ENCODE peak calls at places on chromosomes 13 and 19, in seven cellular contexts. One of them, this sample, is unnamed.

GRCh38 chr13:20332361-20333096 is 100.4 kb upstream of the GJB6 start:
- DNase-seq in ovary: no peak
- DNase-seq in esophagus squamous epithelium: no peak
- DNase-seq in sigmoid colon: no peak
- DNase-seq in lower leg skin: no peak
- DNase-seq in GM12892: no peak
- DNase-seq in testis: no peak
- DNase-seq in this sample: no peak

GRCh38 chr19:18775586-18776287 is 15.4 kb downstream of the COMP start:
- DNase-seq in ovary: peak
- DNase-seq in esophagus squamous epithelium: no peak
- DNase-seq in sigmoid colon: no peak
- DNase-seq in lower leg skin: no peak
- DNase-seq in GM12892: no peak
- DNase-seq in testis: no peak
- DNase-seq in this sample: peak

GRCh38 chr13:82803341-82803740 is 1078.9 kb downstream of the SLITRK1 start:
- DNase-seq in ovary: no peak
- DNase-seq in esophagus squamous epithelium: no peak
- DNase-seq in sigmoid colon: no peak
- DNase-seq in lower leg skin: no peak
- DNase-seq in GM12892: no peak
- DNase-seq in testis: no peak
- DNase-seq in this sample: no peak

GRCh38 chr13:95982144-95982543 is 71.1 kb downstream of the UGGT2 start:
- DNase-seq in ovary: no peak
- DNase-seq in esophagus squamous epithelium: no peak
- DNase-seq in sigmoid colon: no peak
- DNase-seq in lower leg skin: no peak
- DNase-seq in GM12892: no peak
- DNase-seq in testis: no peak
- DNase-seq in this sample: no peak

GRCh38 chr13:101916758-101917474 is 464.4 kb downstream of the ITGBL1 start:
- DNase-seq in ovary: no peak
- DNase-seq in esophagus squamous epithelium: no peak
- DNase-seq in sigmoid colon: no peak
- DNase-seq in lower leg skin: no peak
- DNase-seq in GM12892: no peak
- DNase-seq in testis: no peak
- DNase-seq in this sample: no peak

GRCh38 chr19:43624933-43625332 is 5.5 kb upstream of the ZNF428 start:
- DNase-seq in ovary: no peak
- DNase-seq in esophagus squamous epithelium: peak
- DNase-seq in sigmoid colon: no peak
- DNase-seq in lower leg skin: peak
- DNase-seq in GM12892: peak
- DNase-seq in testis: peak
- DNase-seq in this sample: peak

GRCh38 chr13:52399037-52399436 is 6.9 kb downstream of the THSD1 start:
- DNase-seq in ovary: no peak
- DNase-seq in esophagus squamous epithelium: no peak
- DNase-seq in sigmoid colon: no peak
- DNase-seq in lower leg skin: no peak
- DNase-seq in GM12892: no peak
- DNase-seq in testis: no peak
- DNase-seq in this sample: no peak

GRCh38 chr13:112572408-112572807 is 15.5 kb downstream of the TUBGCP3 start:
- DNase-seq in ovary: no peak
- DNase-seq in esophagus squamous epithelium: no peak
- DNase-seq in sigmoid colon: no peak
- DNase-seq in lower leg skin: no peak
- DNase-seq in GM12892: no peak
- DNase-seq in testis: no peak
- DNase-seq in this sample: no peak

GRCh38 chr19:33394723-33395560 is 21.4 kb downstream of the CEBPG start:
- DNase-seq in ovary: no peak
- DNase-seq in esophagus squamous epithelium: no peak
- DNase-seq in sigmoid colon: peak
- DNase-seq in lower leg skin: no peak
- DNase-seq in GM12892: peak
- DNase-seq in testis: no peak
- DNase-seq in this sample: peak

GRCh38 chr19:46320559-46320958 is 23.7 kb downstream of the HIF3A start:
- DNase-seq in ovary: no peak
- DNase-seq in esophagus squamous epithelium: no peak
- DNase-seq in sigmoid colon: no peak
- DNase-seq in lower leg skin: no peak
- DNase-seq in GM12892: no peak
- DNase-seq in testis: no peak
- DNase-seq in this sample: no peak

GRCh38 chr13:87536899-87537298 is 134.3 kb upstream of the SLITRK5 start:
- DNase-seq in ovary: no peak
- DNase-seq in esophagus squamous epithelium: no peak
- DNase-seq in sigmoid colon: no peak
- DNase-seq in lower leg skin: no peak
- DNase-seq in GM12892: no peak
- DNase-seq in testis: no peak
- DNase-seq in this sample: no peak

GRCh38 chr19:18675779-18676178 is 7.7 kb upstream of the CRTC1 start:
- DNase-seq in ovary: no peak
- DNase-seq in esophagus squamous epithelium: no peak
- DNase-seq in sigmoid colon: no peak
- DNase-seq in lower leg skin: no peak
- DNase-seq in GM12892: no peak
- DNase-seq in testis: no peak
- DNase-seq in this sample: no peak

GRCh38 chr19:19488041-19488874 is 27.1 kb downstream of the TSSK6 start:
- DNase-seq in ovary: no peak
- DNase-seq in esophagus squamous epithelium: no peak
- DNase-seq in sigmoid colon: no peak
- DNase-seq in lower leg skin: no peak
- DNase-seq in GM12892: no peak
- DNase-seq in testis: peak
- DNase-seq in this sample: no peak

GRCh38 chr13:89136678-89137077 is 1465.5 kb downstream of the SLITRK5 start:
- DNase-seq in ovary: no peak
- DNase-seq in esophagus squamous epithelium: no peak
- DNase-seq in sigmoid colon: no peak
- DNase-seq in lower leg skin: no peak
- DNase-seq in GM12892: no peak
- DNase-seq in testis: no peak
- DNase-seq in this sample: no peak

GRCh38 chr13:59157181-59157580 is 1006.5 kb downstream of the DIAPH3 start:
- DNase-seq in ovary: no peak
- DNase-seq in esophagus squamous epithelium: no peak
- DNase-seq in sigmoid colon: no peak
- DNase-seq in lower leg skin: no peak
- DNase-seq in GM12892: no peak
- DNase-seq in testis: no peak
- DNase-seq in this sample: no peak

GRCh38 chr13:89688908-89689307 is 1658.6 kb upstream of the MIR17HG start:
- DNase-seq in ovary: no peak
- DNase-seq in esophagus squamous epithelium: no peak
- DNase-seq in sigmoid colon: no peak
- DNase-seq in lower leg skin: no peak
- DNase-seq in GM12892: no peak
- DNase-seq in testis: peak
- DNase-seq in this sample: peak

GRCh38 chr13:33509642-33510229 is 224.2 kb upstream of the STARD13 start:
- DNase-seq in ovary: no peak
- DNase-seq in esophagus squamous epithelium: no peak
- DNase-seq in sigmoid colon: peak
- DNase-seq in lower leg skin: no peak
- DNase-seq in GM12892: no peak
- DNase-seq in testis: peak
- DNase-seq in this sample: no peak

GRCh38 chr19:29668746-29669609 is 3.7 kb downstream of the PLEKHF1 start:
- DNase-seq in ovary: no peak
- DNase-seq in esophagus squamous epithelium: no peak
- DNase-seq in sigmoid colon: peak
- DNase-seq in lower leg skin: peak
- DNase-seq in GM12892: no peak
- DNase-seq in testis: no peak
- DNase-seq in this sample: no peak

GRCh38 chr13:113539176-113539575 is 45.4 kb upstream of the TFDP1 start:
- DNase-seq in ovary: no peak
- DNase-seq in esophagus squamous epithelium: no peak
- DNase-seq in sigmoid colon: peak
- DNase-seq in lower leg skin: peak
- DNase-seq in GM12892: no peak
- DNase-seq in testis: no peak
- DNase-seq in this sample: no peak

GRCh38 chr19:35871611-35872010 is 3.2 kb downstream of the APLP1 start:
- DNase-seq in ovary: no peak
- DNase-seq in esophagus squamous epithelium: no peak
- DNase-seq in sigmoid colon: no peak
- DNase-seq in lower leg skin: no peak
- DNase-seq in GM12892: no peak
- DNase-seq in testis: no peak
- DNase-seq in this sample: no peak

GRCh38 chr19:35868172-35868822 is at the start of gene APLP1:
- DNase-seq in ovary: peak
- DNase-seq in esophagus squamous epithelium: no peak
- DNase-seq in sigmoid colon: peak
- DNase-seq in lower leg skin: no peak
- DNase-seq in GM12892: no peak
- DNase-seq in testis: peak
- DNase-seq in this sample: peak

GRCh38 chr19:35868823-35869326 is 501 bp downstream of the APLP1 start:
- DNase-seq in ovary: no peak
- DNase-seq in esophagus squamous epithelium: no peak
- DNase-seq in sigmoid colon: no peak
- DNase-seq in lower leg skin: no peak
- DNase-seq in GM12892: no peak
- DNase-seq in testis: no peak
- DNase-seq in this sample: no peak

GRCh38 chr19:35870798-35871197 is 2.4 kb downstream of the APLP1 start:
- DNase-seq in ovary: no peak
- DNase-seq in esophagus squamous epithelium: no peak
- DNase-seq in sigmoid colon: no peak
- DNase-seq in lower leg skin: no peak
- DNase-seq in GM12892: no peak
- DNase-seq in testis: no peak
- DNase-seq in this sample: no peak

DNA sequence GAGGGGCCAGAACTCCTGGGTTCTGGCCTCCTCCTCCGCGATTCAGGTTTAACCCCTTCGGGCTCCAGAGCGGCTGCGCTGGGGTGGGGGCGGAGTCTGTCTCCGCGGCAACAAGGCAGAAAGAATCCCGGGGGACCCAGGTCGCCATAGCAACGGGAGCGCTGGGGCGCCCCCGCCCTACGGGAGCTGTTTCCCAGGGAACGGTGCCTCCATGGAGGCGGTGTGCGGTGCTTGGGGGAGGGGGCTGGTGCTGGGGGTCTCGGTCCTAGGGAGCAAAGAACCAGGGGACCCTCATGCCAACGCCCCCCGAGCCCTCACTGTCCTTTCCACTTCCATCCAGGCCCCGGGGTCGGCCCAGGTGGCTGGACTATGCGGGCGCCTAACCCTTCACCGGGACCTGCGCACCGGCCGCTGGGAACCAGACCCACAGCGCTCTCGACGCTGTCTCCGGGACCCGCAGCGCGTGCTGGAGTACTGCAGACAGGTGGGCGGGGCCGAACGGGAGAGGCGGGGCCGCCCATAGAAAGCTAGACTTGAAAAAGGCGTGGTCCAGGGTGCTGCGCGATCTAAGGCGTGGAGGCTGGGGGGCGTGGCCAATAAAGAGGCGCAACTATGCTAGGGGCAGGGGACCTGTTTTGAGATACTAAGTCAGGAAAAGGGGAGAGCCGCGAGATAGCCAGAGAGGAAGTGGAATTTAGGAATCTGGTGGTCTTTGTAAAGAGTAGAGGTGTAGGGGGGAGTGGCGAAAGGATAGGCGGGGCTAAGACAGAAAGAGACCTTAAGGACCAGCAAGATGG is 1.2 kb downstream of the APLP1 start:
- DNase-seq in ovary: peak
- DNase-seq in esophagus squamous epithelium: no peak
- DNase-seq in sigmoid colon: no peak
- DNase-seq in lower leg skin: no peak
- DNase-seq in GM12892: peak
- DNase-seq in testis: peak
- DNase-seq in this sample: peak
- TF ChIP-seq POLR2A in ovary: no peak
- TF ChIP-seq POLR2A in esophagus squamous epithelium: no peak
- TF ChIP-seq POLR2A in sigmoid colon: no peak
- TF ChIP-seq POLR2A in lower leg skin: no peak
- TF ChIP-seq POLR2A in GM12892: no peak
- TF ChIP-seq POLR2A in testis: no peak
- TF ChIP-seq POLR2A in this sample: no peak

GRCh38 chr13:60396783-60397692 is at the start of gene TDRD3:
- DNase-seq in ovary: peak
- DNase-seq in esophagus squamous epithelium: peak
- DNase-seq in sigmoid colon: peak
- DNase-seq in lower leg skin: peak
- DNase-seq in GM12892: peak
- DNase-seq in testis: peak
- DNase-seq in this sample: peak
- TF ChIP-seq POLR2A in ovary: no peak
- TF ChIP-seq POLR2A in esophagus squamous epithelium: peak
- TF ChIP-seq POLR2A in sigmoid colon: peak
- TF ChIP-seq POLR2A in lower leg skin: no peak
- TF ChIP-seq POLR2A in GM12892: peak
- TF ChIP-seq POLR2A in testis: no peak
- TF ChIP-seq POLR2A in this sample: peak

GRCh38 chr19:7694499-7694898 is 7.4 kb downstream of the FCER2 start:
- DNase-seq in ovary: no peak
- DNase-seq in esophagus squamous epithelium: no peak
- DNase-seq in sigmoid colon: no peak
- DNase-seq in lower leg skin: no peak
- DNase-seq in GM12892: no peak
- DNase-seq in testis: no peak
- DNase-seq in this sample: no peak
- TF ChIP-seq POLR2A in ovary: no peak
- TF ChIP-seq POLR2A in esophagus squamous epithelium: no peak
- TF ChIP-seq POLR2A in sigmoid colon: no peak
- TF ChIP-seq POLR2A in lower leg skin: no peak
- TF ChIP-seq POLR2A in GM12892: peak
- TF ChIP-seq POLR2A in testis: no peak
- TF ChIP-seq POLR2A in this sample: no peak

GRCh38 chr19:42295342-42295741 is 6.6 kb upstream of the PRR19 start:
- DNase-seq in ovary: no peak
- DNase-seq in esophagus squamous epithelium: no peak
- DNase-seq in sigmoid colon: no peak
- DNase-seq in lower leg skin: no peak
- DNase-seq in GM12892: no peak
- DNase-seq in testis: no peak
- DNase-seq in this sample: no peak

GRCh38 chr19:42297034-42297433 is 4.9 kb upstream of the PRR19 start:
- DNase-seq in ovary: no peak
- DNase-seq in esophagus squamous epithelium: no peak
- DNase-seq in sigmoid colon: no peak
- DNase-seq in lower leg skin: no peak
- DNase-seq in GM12892: no peak
- DNase-seq in testis: no peak
- DNase-seq in this sample: no peak

GRCh38 chr19:42293966-42294365 is 8.0 kb upstream of the PRR19 start:
- DNase-seq in ovary: no peak
- DNase-seq in esophagus squamous epithelium: no peak
- DNase-seq in sigmoid colon: no peak
- DNase-seq in lower leg skin: no peak
- DNase-seq in GM12892: no peak
- DNase-seq in testis: no peak
- DNase-seq in this sample: no peak

GRCh38 chr19:42294471-42295137 is 7.3 kb upstream of the PRR19 start:
- DNase-seq in ovary: no peak
- DNase-seq in esophagus squamous epithelium: no peak
- DNase-seq in sigmoid colon: no peak
- DNase-seq in lower leg skin: peak
- DNase-seq in GM12892: no peak
- DNase-seq in testis: no peak
- DNase-seq in this sample: no peak

GRCh38 chr19:42295831-42296525 is 6.0 kb upstream of the PRR19 start:
- DNase-seq in ovary: peak
- DNase-seq in esophagus squamous epithelium: no peak
- DNase-seq in sigmoid colon: peak
- DNase-seq in lower leg skin: peak
- DNase-seq in GM12892: peak
- DNase-seq in testis: peak
- DNase-seq in this sample: peak
- TF ChIP-seq POLR2A in ovary: no peak
- TF ChIP-seq POLR2A in esophagus squamous epithelium: no peak
- TF ChIP-seq POLR2A in sigmoid colon: no peak
- TF ChIP-seq POLR2A in lower leg skin: no peak
- TF ChIP-seq POLR2A in GM12892: no peak
- TF ChIP-seq POLR2A in testis: no peak
- TF ChIP-seq POLR2A in this sample: no peak